ENCODE peak calls at places on chromosomes 2 and 18, in six cellular contexts. O, T, D, F, Y and S are unnamed samples.

GRCh38 chr2:239814136-239814916 is 210.8 kb downstream of the NDUFA10 start:
- DNase-seq in O (peak), T (no peak), D (peak), F (no peak), Y (no peak), S (no peak)

GRCh38 chr2:203796278-203796677 is 71.3 kb upstream of the CTLA4 start:
- DNase-seq in O (no peak), T (no peak), D (no peak), F (no peak), Y (no peak), S (no peak)

GRCh38 chr2:6911721-6912120 is 5.5 kb upstream of the RNF144A start:
- DNase-seq in O (no peak), T (no peak), D (no peak), F (no peak), Y (no peak), S (no peak)

GRCh38 chr18:9356969-9357368 is 22.4 kb downstream of the TWSG1 start:
- DNase-seq in O (no peak), T (no peak), D (no peak), F (no peak), Y (no peak), S (no peak)

GRCh38 chr2:127051116-127051779 is 55.7 kb downstream of the BIN1 start:
- DNase-seq in O (no peak), T (no peak), D (no peak), F (no peak), Y (no peak), S (no peak)

GRCh38 chr2:112601754-112602153 is 17.3 kb downstream of the CHCHD5 start:
- DNase-seq in O (no peak), T (no peak), D (no peak), F (no peak), Y (peak), S (no peak)

GRCh38 chr2:26570083-26570430 is 71.1 kb downstream of the CIB4 start:
- DNase-seq in O (no peak), T (no peak), D (peak), F (no peak), Y (no peak), S (no peak)

GRCh38 chr2:238892796-238893195 is 44.9 kb downstream of the TWIST2 start:
- DNase-seq in O (no peak), T (no peak), D (no peak), F (no peak), Y (no peak), S (no peak)

GRCh38 chr18:48153641-48154481 is 223.4 kb upstream of the SMAD2 start:
- DNase-seq in O (no peak), T (no peak), D (no peak), F (peak), Y (peak), S (peak)

GRCh38 chr2:240789501-240790369 is 30.3 kb downstream of the KIF1A start:
- DNase-seq in O (peak), T (peak), D (no peak), F (no peak), Y (no peak), S (no peak)

GRCh38 chr2:8448822-8449577 is 232.9 kb upstream of the ID2 start:
- DNase-seq in O (no peak), T (no peak), D (no peak), F (no peak), Y (no peak), S (no peak)

GRCh38 chr18:37476182-37476581 is 89.4 kb downstream of the CELF4 start:
- DNase-seq in O (peak), T (peak), D (no peak), F (no peak), Y (peak), S (no peak)

GRCh38 chr2:239715606-239716005 is 309.5 kb downstream of the NDUFA10 start:
- DNase-seq in O (no peak), T (no peak), D (peak), F (no peak), Y (no peak), S (no peak)

GRCh38 chr2:62536873-62537547 is 31.0 kb upstream of the TMEM17 start:
- DNase-seq in O (no peak), T (no peak), D (no peak), F (no peak), Y (no peak), S (no peak)

GRCh38 chr2:9178110-9178904 is 28.3 kb upstream of the ASAP2 start:
- DNase-seq in O (no peak), T (no peak), D (peak), F (no peak), Y (peak), S (peak)

GRCh38 chr2:56130463-56131070 is 53.2 kb upstream of the CCDC85A start:
- DNase-seq in O (no peak), T (peak), D (no peak), F (peak), Y (peak), S (peak)

GRCh38 chr2:105388971-105389381 is 9.9 kb downstream of the FHL2 start:
- DNase-seq in O (no peak), T (no peak), D (no peak), F (no peak), Y (no peak), S (peak)

GRCh38 chr2:201228271-201228911 is 31.9 kb upstream of the CASP8 start:
- DNase-seq in O (no peak), T (no peak), D (no peak), F (no peak), Y (no peak), S (peak)

GRCh38 chr18:48695671-48696070 is 156.8 kb downstream of the CTIF start:
- DNase-seq in O (no peak), T (no peak), D (no peak), F (no peak), Y (no peak), S (no peak)

GRCh38 chr18:22378672-22379282 is 38.9 kb downstream of the CTAGE1 start:
- DNase-seq in O (no peak), T (no peak), D (no peak), F (peak), Y (peak), S (peak)

GRCh38 chr18:44179693-44180092 is 501.0 kb upstream of the SETBP1 start:
- DNase-seq in O (no peak), T (no peak), D (no peak), F (no peak), Y (no peak), S (no peak)

GRCh38 chr2:151021747-151022450 is 239.8 kb downstream of the RBM43 start:
- DNase-seq in O (no peak), T (no peak), D (no peak), F (no peak), Y (no peak), S (no peak)

GRCh38 chr2:198273670-198274069 is 469.3 kb downstream of the PLCL1 start:
- DNase-seq in O (no peak), T (no peak), D (no peak), F (no peak), Y (no peak), S (no peak)

GRCh38 chr2:119311371-119311770 is 55.3 kb downstream of the C2orf76 start:
- DNase-seq in O (no peak), T (no peak), D (no peak), F (no peak), Y (no peak), S (no peak)